ENCODE peak calls at places on chromosome 1, in nine cellular contexts. One of them, this sample, is unnamed.

GRCh38 chr1:32948905-32949304 is 15.7 kb downstream of the RNF19B start:
- DNase-seq in AG09319: no peak
- DNase-seq in dorsolateral prefrontal cortex: no peak
- DNase-seq in AG04450: no peak
- DNase-seq in type B pancreatic cell: no peak
- DNase-seq in suprapubic skin: no peak
- DNase-seq in GM12864: no peak
- DNase-seq in psoas muscle: no peak
- DNase-seq in endodermal cell: no peak
- DNase-seq in this sample: no peak

GRCh38 chr1:158552296-158552695 is 1.9 kb downstream of the OR6Y1 start:
- DNase-seq in AG09319: no peak
- DNase-seq in dorsolateral prefrontal cortex: no peak
- DNase-seq in AG04450: no peak
- DNase-seq in type B pancreatic cell: no peak
- DNase-seq in suprapubic skin: no peak
- DNase-seq in GM12864: no peak
- DNase-seq in psoas muscle: no peak
- DNase-seq in endodermal cell: no peak
- DNase-seq in this sample: no peak

GRCh38 chr1:179883040-179883501 is 986 bp downstream of the TOR1AIP1 start:
- DNase-seq in AG09319: no peak
- DNase-seq in dorsolateral prefrontal cortex: no peak
- DNase-seq in AG04450: no peak
- DNase-seq in type B pancreatic cell: no peak
- DNase-seq in suprapubic skin: no peak
- DNase-seq in GM12864: peak; percentile 41
- DNase-seq in psoas muscle: no peak
- DNase-seq in endodermal cell: no peak
- DNase-seq in this sample: no peak

GRCh38 chr1:38728176-38728908 is 131.2 kb downstream of the RRAGC start:
- DNase-seq in AG09319: no peak
- DNase-seq in dorsolateral prefrontal cortex: peak; percentile 46
- DNase-seq in AG04450: no peak
- DNase-seq in type B pancreatic cell: no peak
- DNase-seq in suprapubic skin: no peak
- DNase-seq in GM12864: no peak
- DNase-seq in psoas muscle: no peak
- DNase-seq in endodermal cell: peak; percentile 61
- DNase-seq in this sample: no peak

GRCh38 chr1:25443030-25443699 is 12.5 kb downstream of the MACO1 start:
- DNase-seq in AG09319: no peak
- DNase-seq in dorsolateral prefrontal cortex: no peak
- DNase-seq in AG04450: no peak
- DNase-seq in type B pancreatic cell: no peak
- DNase-seq in suprapubic skin: no peak
- DNase-seq in GM12864: no peak
- DNase-seq in psoas muscle: no peak
- DNase-seq in endodermal cell: no peak
- DNase-seq in this sample: no peak

GRCh38 chr1:215594640-215595039 is 27.5 kb downstream of the KCTD3 start:
- DNase-seq in AG09319: no peak
- DNase-seq in dorsolateral prefrontal cortex: no peak
- DNase-seq in AG04450: no peak
- DNase-seq in type B pancreatic cell: no peak
- DNase-seq in suprapubic skin: no peak
- DNase-seq in GM12864: no peak
- DNase-seq in psoas muscle: no peak
- DNase-seq in endodermal cell: no peak
- DNase-seq in this sample: no peak

GRCh38 chr1:184489908-184490307 is 103.1 kb downstream of the C1orf21 start:
- DNase-seq in AG09319: no peak
- DNase-seq in dorsolateral prefrontal cortex: no peak
- DNase-seq in AG04450: no peak
- DNase-seq in type B pancreatic cell: no peak
- DNase-seq in suprapubic skin: no peak
- DNase-seq in GM12864: no peak
- DNase-seq in psoas muscle: no peak
- DNase-seq in endodermal cell: no peak
- DNase-seq in this sample: no peak

GRCh38 chr1:181504294-181505115 is 21.2 kb downstream of the CACNA1E start:
- DNase-seq in AG09319: no peak
- DNase-seq in dorsolateral prefrontal cortex: no peak
- DNase-seq in AG04450: no peak
- DNase-seq in type B pancreatic cell: no peak
- DNase-seq in suprapubic skin: no peak
- DNase-seq in GM12864: peak; percentile 85
- DNase-seq in psoas muscle: no peak
- DNase-seq in endodermal cell: peak; percentile 85
- DNase-seq in this sample: no peak

GRCh38 chr1:911875-912739 is 11.6 kb upstream of the SAMD11 start:
- DNase-seq in AG09319: no peak
- DNase-seq in dorsolateral prefrontal cortex: no peak
- DNase-seq in AG04450: no peak
- DNase-seq in type B pancreatic cell: no peak
- DNase-seq in suprapubic skin: peak; percentile 53
- DNase-seq in GM12864: no peak
- DNase-seq in psoas muscle: peak; percentile 35
- DNase-seq in endodermal cell: peak; percentile 32
- DNase-seq in this sample: no peak

GRCh38 chr1:26279598-26280332 is at the start of gene SH3BGRL3:
- DNase-seq in AG09319: peak; percentile 44
- DNase-seq in dorsolateral prefrontal cortex: peak; percentile 85
- DNase-seq in AG04450: peak; percentile 24
- DNase-seq in type B pancreatic cell: peak; percentile 86
- DNase-seq in suprapubic skin: peak; percentile 93
- DNase-seq in GM12864: no peak
- DNase-seq in psoas muscle: peak; percentile 92
- DNase-seq in endodermal cell: peak; percentile 93
- DNase-seq in this sample: no peak

GRCh38 chr1:235203428-235203827 is 42.4 kb upstream of the RBM34 start:
- DNase-seq in AG09319: no peak
- DNase-seq in dorsolateral prefrontal cortex: no peak
- DNase-seq in AG04450: no peak
- DNase-seq in type B pancreatic cell: no peak
- DNase-seq in suprapubic skin: no peak
- DNase-seq in GM12864: no peak
- DNase-seq in psoas muscle: no peak
- DNase-seq in endodermal cell: no peak
- DNase-seq in this sample: no peak

DNA sequence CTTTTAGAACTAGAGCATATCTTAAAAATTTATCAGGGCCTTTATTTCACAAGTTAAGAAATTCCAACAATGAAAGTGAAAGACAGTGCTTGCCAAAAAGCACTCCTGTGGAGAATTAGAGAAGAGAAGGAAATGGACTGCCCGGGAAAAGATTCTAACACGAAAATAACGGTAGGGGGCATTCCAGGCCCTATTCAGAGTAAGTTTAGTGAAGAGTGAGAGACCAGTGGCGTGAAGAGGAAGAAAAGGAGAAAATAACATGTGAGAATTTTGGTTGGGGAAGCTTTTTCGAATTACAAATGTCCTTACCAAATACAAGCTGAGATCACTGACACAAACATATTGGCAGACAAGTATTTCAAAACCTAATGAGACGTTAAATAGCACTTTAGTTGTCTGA is 38.4 kb upstream of the RBM34 start:
- DNase-seq in AG09319: peak; percentile 15
- DNase-seq in dorsolateral prefrontal cortex: no peak
- DNase-seq in AG04450: no peak
- DNase-seq in type B pancreatic cell: no peak
- DNase-seq in suprapubic skin: no peak
- DNase-seq in GM12864: no peak
- DNase-seq in psoas muscle: no peak
- DNase-seq in endodermal cell: peak; percentile 84
- DNase-seq in this sample: no peak
- TF ChIP-seq CTCF in AG09319: peak; percentile 48
- TF ChIP-seq CTCF in dorsolateral prefrontal cortex: peak; percentile 55
- TF ChIP-seq CTCF in AG04450: peak; percentile 52
- TF ChIP-seq CTCF in type B pancreatic cell: peak; percentile 69
- TF ChIP-seq CTCF in suprapubic skin: no peak
- TF ChIP-seq CTCF in GM12864: peak; percentile 19
- TF ChIP-seq CTCF in psoas muscle: peak; percentile 14
- TF ChIP-seq CTCF in endodermal cell: peak; percentile 78
- TF ChIP-seq CTCF in this sample: peak; percentile 79

DNA sequence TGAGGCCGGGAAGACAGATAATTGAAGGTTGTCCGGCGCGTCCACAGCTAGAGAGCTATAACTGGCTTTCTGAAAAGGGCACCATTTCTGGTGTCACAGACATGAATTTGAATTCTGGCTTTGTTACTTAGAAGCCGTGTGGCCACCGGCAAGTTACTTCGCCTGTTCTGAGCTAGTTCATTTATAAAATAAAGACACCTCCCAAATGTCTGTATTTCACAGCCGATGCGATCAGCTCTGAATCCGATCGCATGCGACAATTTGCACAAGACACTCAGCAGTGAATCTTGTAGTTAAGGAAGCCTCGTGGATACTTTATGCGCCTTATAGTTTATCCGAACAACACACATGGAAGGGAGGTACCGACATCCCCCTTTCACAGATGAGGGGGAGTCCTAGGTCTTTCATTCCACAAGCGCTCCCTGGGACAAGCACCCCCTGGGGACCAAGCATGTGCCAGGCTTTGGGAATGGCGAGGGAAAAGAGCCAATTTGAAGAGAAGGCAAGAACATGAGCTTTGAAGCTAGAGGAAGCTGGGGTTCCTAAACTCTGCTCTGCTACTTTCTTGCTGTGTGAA is 4.0 kb downstream of the ID3 start:
- DNase-seq in AG09319: no peak
- DNase-seq in dorsolateral prefrontal cortex: no peak
- DNase-seq in AG04450: no peak
- DNase-seq in type B pancreatic cell: no peak
- DNase-seq in suprapubic skin: no peak
- DNase-seq in GM12864: no peak
- DNase-seq in psoas muscle: peak; percentile 59
- DNase-seq in endodermal cell: peak; percentile 82
- DNase-seq in this sample: no peak
- TF ChIP-seq CTCF in AG09319: no peak
- TF ChIP-seq CTCF in dorsolateral prefrontal cortex: no peak
- TF ChIP-seq CTCF in AG04450: no peak
- TF ChIP-seq CTCF in type B pancreatic cell: no peak
- TF ChIP-seq CTCF in suprapubic skin: no peak
- TF ChIP-seq CTCF in GM12864: no peak
- TF ChIP-seq CTCF in psoas muscle: no peak
- TF ChIP-seq CTCF in endodermal cell: no peak
- TF ChIP-seq CTCF in this sample: peak; percentile 30

GRCh38 chr1:46132529-46133180 is at the start of gene PIK3R3:
- DNase-seq in AG09319: peak; percentile 98
- DNase-seq in dorsolateral prefrontal cortex: peak; percentile 98
- DNase-seq in AG04450: peak; percentile 99
- DNase-seq in type B pancreatic cell: peak; percentile 99
- DNase-seq in suprapubic skin: peak; percentile 98
- DNase-seq in GM12864: peak; percentile 96
- DNase-seq in psoas muscle: peak; percentile 99
- DNase-seq in endodermal cell: peak; percentile 99
- DNase-seq in this sample: peak; percentile 100
- TF ChIP-seq CTCF in AG09319: no peak
- TF ChIP-seq CTCF in dorsolateral prefrontal cortex: peak; percentile 29
- TF ChIP-seq CTCF in AG04450: no peak
- TF ChIP-seq CTCF in type B pancreatic cell: no peak
- TF ChIP-seq CTCF in suprapubic skin: no peak
- TF ChIP-seq CTCF in GM12864: no peak
- TF ChIP-seq CTCF in psoas muscle: no peak
- TF ChIP-seq CTCF in endodermal cell: no peak
- TF ChIP-seq CTCF in this sample: no peak

DNA sequence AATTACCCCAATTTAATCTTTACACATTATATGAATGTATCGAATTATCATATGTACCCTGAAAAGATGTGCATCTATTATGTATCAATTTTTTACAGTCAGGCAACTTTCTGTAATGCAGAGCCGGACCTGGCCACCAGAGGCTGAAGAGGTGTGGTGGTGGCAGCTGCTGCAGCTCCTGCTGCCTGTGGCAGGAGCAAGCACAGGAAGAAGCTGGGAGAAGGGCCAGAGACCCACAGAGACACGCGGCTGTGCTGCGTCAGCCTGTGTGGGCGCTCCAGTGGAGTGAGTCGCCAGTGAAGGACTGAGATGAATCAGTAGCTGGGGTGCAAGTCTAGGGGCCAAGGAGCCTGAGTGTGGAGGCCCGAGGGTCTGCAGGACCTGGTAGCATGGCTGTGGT is 74.3 kb upstream of the COG2 start:
- DNase-seq in AG09319: no peak
- DNase-seq in dorsolateral prefrontal cortex: peak; percentile 84
- DNase-seq in AG04450: peak; percentile 13
- DNase-seq in type B pancreatic cell: no peak
- DNase-seq in suprapubic skin: no peak
- DNase-seq in GM12864: no peak
- DNase-seq in psoas muscle: no peak
- DNase-seq in endodermal cell: peak; percentile 71
- DNase-seq in this sample: no peak
- TF ChIP-seq CTCF in AG09319: no peak
- TF ChIP-seq CTCF in dorsolateral prefrontal cortex: no peak
- TF ChIP-seq CTCF in AG04450: peak; percentile 28
- TF ChIP-seq CTCF in type B pancreatic cell: peak; percentile 49
- TF ChIP-seq CTCF in suprapubic skin: no peak
- TF ChIP-seq CTCF in GM12864: peak; percentile 50
- TF ChIP-seq CTCF in psoas muscle: no peak
- TF ChIP-seq CTCF in endodermal cell: peak; percentile 76
- TF ChIP-seq CTCF in this sample: no peak

This sample was measured in chondrocyte.